ENCODE peak calls at places on chromosomes 13 and 19, in eight cellular contexts. X is cardiac fibroblast, P is endothelial cell of umbilical vein, M is B cell, Y is ovary, J is Calu3, O is fibroblast of lung, C is testis. T is an unnamed sample.

GRCh38 chr13:100443998-100444328 is 144.6 kb downstream of the GGACT start:
- DNase-seq in X (no peak), P (no peak), M (no peak), Y (no peak), J (no peak), O (peak), C (no peak), T (no peak)

GRCh38 chr13:74930402-74931165 is 551.4 kb downstream of the TBC1D4 start:
- DNase-seq in X (peak), P (peak), M (no peak), Y (no peak), J (no peak), O (peak), C (no peak), T (no peak)

GRCh38 chr13:51919531-51919930 is 57.8 kb downstream of the CCDC70 start:
- DNase-seq in X (no peak), P (no peak), M (no peak), Y (no peak), J (no peak), O (no peak), C (no peak), T (no peak)

GRCh38 chr13:113967729-113968462 is 6.0 kb downstream of the C13orf46 start:
- DNase-seq in X (no peak), P (no peak), M (no peak), Y (no peak), J (no peak), O (no peak), C (no peak), T (no peak)

GRCh38 chr13:24148414-24149305 is 11.9 kb upstream of the SPATA13 start:
- DNase-seq in X (peak), P (peak), M (no peak), Y (no peak), J (peak), O (peak), C (no peak), T (no peak)

GRCh38 chr19:20247016-20247683 is 80.1 kb downstream of the ZNF486 start:
- DNase-seq in X (peak), P (no peak), M (peak), Y (peak), J (no peak), O (peak), C (peak), T (no peak)

GRCh38 chr13:78192721-78193120 is 274.1 kb upstream of the EDNRB start:
- DNase-seq in X (no peak), P (no peak), M (no peak), Y (no peak), J (no peak), O (peak), C (no peak), T (no peak)

GRCh38 chr19:13015361-13016231 is 20.3 kb downstream of the NFIX start:
- DNase-seq in X (peak), P (no peak), M (no peak), Y (no peak), J (no peak), O (peak), C (no peak), T (no peak)

GRCh38 chr19:16445238-16446107 is 26.3 kb downstream of the EPS15L1 start:
- DNase-seq in X (no peak), P (no peak), M (peak), Y (no peak), J (no peak), O (peak), C (no peak), T (peak)

GRCh38 chr19:11203194-11204075 is 6.1 kb upstream of the KANK2 start:
- DNase-seq in X (peak), P (peak), M (peak), Y (peak), J (peak), O (peak), C (peak), T (peak)

GRCh38 chr19:36417752-36418286 is 625 bp downstream of the ZFP82 start:
- DNase-seq in X (no peak), P (no peak), M (no peak), Y (no peak), J (no peak), O (no peak), C (peak), T (no peak)

GRCh38 chr19:54164369-54165068 is 5.0 kb upstream of the LENG1 start:
- DNase-seq in X (peak), P (peak), M (no peak), Y (peak), J (peak), O (peak), C (peak), T (peak)

GRCh38 chr19:2494447-2495129 is 18.7 kb downstream of the GADD45B start:
- DNase-seq in X (peak), P (peak), M (peak), Y (peak), J (peak), O (peak), C (peak), T (peak)

GRCh38 chr19:3855321-3855720 is 13.5 kb downstream of the ZFR2 start:
- DNase-seq in X (no peak), P (no peak), M (no peak), Y (no peak), J (peak), O (no peak), C (no peak), T (no peak)

GRCh38 chr13:101945435-101945834 is 456.4 kb downstream of the FGF14 start:
- DNase-seq in X (no peak), P (no peak), M (no peak), Y (no peak), J (no peak), O (no peak), C (no peak), T (no peak)

GRCh38 chr13:99555149-99555548 is 53.9 kb downstream of the TM9SF2 start:
- DNase-seq in X (no peak), P (no peak), M (no peak), Y (no peak), J (no peak), O (no peak), C (no peak), T (no peak)

GRCh38 chr13:40993119-40993518 is 26.0 kb downstream of the ELF1 start:
- DNase-seq in X (peak), P (no peak), M (no peak), Y (no peak), J (no peak), O (no peak), C (no peak), T (no peak)

GRCh38 chr19:51468545-51468920 is 9.8 kb upstream of the CEACAM18 start:
- DNase-seq in X (no peak), P (no peak), M (no peak), Y (no peak), J (no peak), O (no peak), C (no peak), T (no peak)

GRCh38 chr13:91078093-91078679 is 269.3 kb upstream of the MIR17HG start:
- DNase-seq in X (peak), P (peak), M (no peak), Y (no peak), J (no peak), O (peak), C (no peak), T (peak)

GRCh38 chr13:25973085-25973484 is 78.7 kb downstream of the SHISA2 start:
- DNase-seq in X (no peak), P (no peak), M (no peak), Y (no peak), J (no peak), O (no peak), C (no peak), T (no peak)

GRCh38 chr13:94596575-94596971 is 621 bp upstream of the TGDS start:
- DNase-seq in X (no peak), P (no peak), M (no peak), Y (no peak), J (no peak), O (no peak), C (no peak), T (no peak)

GRCh38 chr13:97339019-97339988 is 94.7 kb upstream of the RAP2A start:
- DNase-seq in X (peak), P (no peak), M (no peak), Y (peak), J (peak), O (peak), C (peak), T (no peak)

GRCh38 chr13:95677564-95678386 is 836 bp downstream of the DNAJC3 start:
- DNase-seq in X (peak), P (peak), M (no peak), Y (no peak), J (no peak), O (peak), C (no peak), T (no peak)

GRCh38 chr19:16836115-16836905 is 7.1 kb downstream of the SIN3B start:
- DNase-seq in X (no peak), P (no peak), M (peak), Y (no peak), J (no peak), O (peak), C (peak), T (peak)

GRCh38 chr13:49298903-49299605 is 51.3 kb downstream of the CDADC1 start:
- DNase-seq in X (no peak), P (no peak), M (no peak), Y (no peak), J (peak), O (no peak), C (peak), T (no peak)

GRCh38 chr13:113348591-113348990 is 15.3 kb downstream of the GRTP1 start:
- DNase-seq in X (no peak), P (no peak), M (no peak), Y (no peak), J (no peak), O (no peak), C (no peak), T (no peak)

GRCh38 chr19:42291437-42291815 is 10.5 kb upstream of the PRR19 start:
- DNase-seq in X (no peak), P (no peak), M (no peak), Y (no peak), J (no peak), O (no peak), C (no peak), T (no peak)

GRCh38 chr19:39568604-39569003 is 28.6 kb upstream of the EID2 start:
- DNase-seq in X (no peak), P (no peak), M (no peak), Y (no peak), J (peak), O (peak), C (no peak), T (no peak)

GRCh38 chr13:101892296-101892695 is 439.8 kb downstream of the ITGBL1 start:
- DNase-seq in X (no peak), P (no peak), M (no peak), Y (no peak), J (no peak), O (peak), C (no peak), T (no peak)

GRCh38 chr13:33722216-33722900 is 95.6 kb upstream of the RFC3 start:
- DNase-seq in X (peak), P (peak), M (no peak), Y (no peak), J (no peak), O (no peak), C (no peak), T (peak)

GRCh38 chr19:9848761-9849160 is 13.6 kb downstream of the PIN1 start:
- DNase-seq in X (no peak), P (no peak), M (no peak), Y (no peak), J (no peak), O (no peak), C (no peak), T (peak)

GRCh38 chr19:9848060-9848459 is 12.9 kb downstream of the PIN1 start:
- DNase-seq in X (no peak), P (no peak), M (no peak), Y (no peak), J (peak), O (no peak), C (no peak), T (peak)

GRCh38 chr19:9849786-9850185 is 14.7 kb downstream of the PIN1 start:
- DNase-seq in X (no peak), P (no peak), M (no peak), Y (no peak), J (no peak), O (no peak), C (no peak), T (peak)

GRCh38 chr19:9850235-9850959 is 15.3 kb downstream of the PIN1 start:
- DNase-seq in X (no peak), P (no peak), M (no peak), Y (no peak), J (no peak), O (no peak), C (no peak), T (peak)

GRCh38 chr19:9847087-9847671 is 12.1 kb downstream of the PIN1 start:
- DNase-seq in X (peak), P (peak), M (peak), Y (peak), J (peak), O (peak), C (peak), T (peak)
- TF ChIP-seq CTCF in X (peak), P (peak), M (no peak), Y (no peak), J (peak), O (peak), C (peak), T (peak)

DNA sequence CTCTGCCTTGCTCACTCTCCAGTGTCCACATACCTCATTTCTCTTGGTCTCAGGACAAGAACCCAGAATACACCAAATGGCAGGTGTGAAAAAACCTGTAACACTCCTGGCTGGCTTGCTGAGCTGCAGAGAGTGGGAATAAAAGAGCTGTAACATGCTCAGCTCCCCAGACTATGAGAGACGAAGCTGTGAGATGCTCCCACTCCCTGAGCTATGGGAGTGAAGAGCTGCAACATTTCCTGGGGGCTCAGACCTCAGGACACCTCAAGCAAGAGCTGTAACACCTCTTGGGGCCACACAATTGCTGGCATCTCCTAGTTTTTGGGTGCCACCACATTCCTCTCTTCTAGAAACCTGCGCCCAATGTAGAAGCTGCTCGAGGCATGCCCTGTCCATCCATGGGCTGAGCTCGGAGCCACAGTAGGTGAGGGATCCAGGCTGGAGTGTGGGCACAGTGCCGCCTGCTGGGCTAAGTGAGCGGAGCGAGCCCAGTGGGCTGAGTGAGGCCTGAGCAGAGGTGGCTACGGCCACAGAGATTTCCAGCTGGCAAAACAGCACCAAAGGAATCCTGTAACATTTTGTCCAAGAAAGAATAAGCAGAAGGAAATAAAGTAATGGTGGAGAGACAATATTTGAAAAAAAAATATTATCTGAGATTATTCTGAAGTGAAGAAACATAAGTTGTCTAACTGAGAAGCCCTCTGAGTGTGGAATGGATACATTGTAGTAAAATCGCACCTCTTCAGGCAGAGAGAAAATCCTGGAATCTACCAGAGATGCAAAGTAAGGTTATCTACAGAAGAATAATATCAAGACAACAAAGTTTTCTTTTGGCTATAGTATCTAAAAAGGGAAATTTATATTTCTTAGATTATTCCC is 186.2 kb upstream of the PCDH9 start:
- DNase-seq in X (peak), P (no peak), M (no peak), Y (no peak), J (peak), O (peak), C (peak), T (no peak)
- TF ChIP-seq CTCF in X (peak), P (peak), M (no peak), Y (no peak), J (no peak), O (no peak), C (no peak), T (peak)

GRCh38 chr19:30667227-30667626 is 295.0 kb downstream of the ZNF536 start:
- DNase-seq in X (no peak), P (no peak), M (no peak), Y (no peak), J (no peak), O (no peak), C (peak), T (no peak)
- TF ChIP-seq CTCF in X (no peak), P (no peak), M (no peak), Y (no peak), J (no peak), O (no peak), C (no peak), T (no peak)

DNA sequence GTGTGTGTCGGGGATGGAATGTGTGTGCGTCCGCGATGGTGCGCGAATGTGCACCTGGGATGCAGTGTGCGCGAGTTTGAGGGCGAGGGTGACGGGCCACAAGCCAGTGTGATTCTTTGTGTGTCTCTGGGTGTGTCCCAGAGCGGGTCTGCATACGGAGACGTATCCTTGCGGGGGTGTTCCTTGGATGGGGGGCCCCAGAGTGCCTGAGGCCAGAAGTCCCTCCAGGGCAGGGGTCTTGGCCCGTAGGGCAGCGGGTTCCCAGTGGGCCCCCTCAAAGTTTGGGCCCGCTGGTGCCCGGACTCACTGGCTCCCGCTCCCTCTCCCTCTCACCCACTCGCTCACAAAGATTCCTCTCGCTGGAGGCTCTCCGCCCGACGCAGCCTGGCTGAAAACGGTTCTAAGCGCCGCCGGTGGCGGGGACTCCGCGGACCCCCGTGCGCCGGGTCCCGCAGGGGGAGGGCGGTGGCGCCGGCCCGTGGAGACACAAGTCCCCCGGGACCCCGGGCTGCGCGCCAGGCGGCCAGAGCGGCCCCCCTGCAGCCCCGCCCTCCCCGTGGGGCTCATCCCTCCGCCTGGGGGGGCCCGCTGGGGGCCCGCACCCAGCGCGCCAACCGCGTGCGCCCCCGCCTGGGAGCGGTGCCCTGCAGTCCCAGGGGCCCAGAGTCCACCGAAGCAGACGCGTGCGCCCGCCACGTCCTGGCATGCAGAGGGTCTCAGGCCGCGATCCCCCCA is 886 bp downstream of the CRLF1 start:
- DNase-seq in X (no peak), P (no peak), M (peak), Y (no peak), J (no peak), O (no peak), C (no peak), T (peak)
- TF ChIP-seq CTCF in X (no peak), P (no peak), M (no peak), Y (no peak), J (no peak), O (no peak), C (no peak), T (no peak)

GRCh38 chr13:110455941-110456340 is 105.6 kb downstream of the RAB20 start:
- DNase-seq in X (peak), P (peak), M (peak), Y (peak), J (peak), O (peak), C (peak), T (peak)
- TF ChIP-seq CTCF in X (peak), P (peak), M (peak), Y (peak), J (peak), O (peak), C (peak), T (peak)

DNA sequence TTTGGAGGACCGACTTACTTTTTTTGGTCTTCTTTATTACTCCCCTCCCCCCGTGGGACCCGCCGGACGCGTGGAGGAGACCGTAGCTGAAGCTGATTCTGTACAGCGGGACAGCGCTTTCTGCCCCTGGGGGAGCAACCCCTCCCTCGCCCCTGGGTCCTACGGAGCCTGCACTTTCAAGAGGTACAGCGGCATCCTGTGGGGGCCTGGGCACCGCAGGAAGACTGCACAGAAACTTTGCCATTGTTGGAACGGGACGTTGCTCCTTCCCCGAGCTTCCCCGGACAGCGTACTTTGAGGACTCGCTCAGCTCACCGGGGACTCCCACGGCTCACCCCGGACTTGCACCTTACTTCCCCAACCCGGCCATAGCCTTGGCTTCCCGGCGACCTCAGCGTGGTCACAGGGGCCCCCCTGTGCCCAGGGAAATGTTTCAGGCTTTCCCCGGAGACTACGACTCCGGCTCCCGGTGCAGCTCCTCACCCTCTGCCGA is 409 bp downstream of the FOSB start:
- DNase-seq in X (no peak), P (no peak), M (peak), Y (no peak), J (peak), O (no peak), C (peak), T (no peak)
- TF ChIP-seq CTCF in X (peak), P (no peak), M (no peak), Y (no peak), J (no peak), O (no peak), C (no peak), T (peak)

T was measured in GM13977.